ENCODE peak calls at places on chromosomes 12 and 14, in nine cellular contexts. A is NCI-H2171, D is OCI-M1, G is H7, S is suprapubic skin, I is breast epithelium, B is NCI-H1436, Y is ELF-1, W is SHP77. U is an unnamed sample.

GRCh38 chr12:12405882-12406281 is 49.0 kb downstream of the BORCS5 start:
- DNase-seq in A (no peak), D (no peak), G (no peak), S (no peak), I (peak), B (no peak), Y (no peak), W (no peak), U (no peak)

GRCh38 chr12:52300796-52301691 is 9.7 kb upstream of the KRT81 start:
- DNase-seq in A (no peak), D (no peak), G (peak), S (no peak), I (no peak), B (no peak), Y (peak), W (no peak), U (no peak)

GRCh38 chr12:48159976-48160525 is 2.7 kb upstream of the ASB8 start:
- DNase-seq in A (no peak), D (no peak), G (no peak), S (no peak), I (no peak), B (no peak), Y (no peak), W (no peak), U (no peak)

GRCh38 chr14:65134651-65135579 is 32.6 kb upstream of the MAX start:
- DNase-seq in A (peak), D (no peak), G (no peak), S (peak), I (no peak), B (no peak), Y (no peak), W (no peak), U (no peak)

GRCh38 chr14:41403360-41403759 is 203.3 kb upstream of the LRFN5 start:
- DNase-seq in A (no peak), D (no peak), G (no peak), S (no peak), I (no peak), B (no peak), Y (peak), W (no peak), U (no peak)

GRCh38 chr14:101072945-101073597 is 169.5 kb upstream of the RTL1 start:
- DNase-seq in A (peak), D (peak), G (peak), S (peak), I (peak), B (peak), Y (peak), W (peak), U (peak)

GRCh38 chr14:48842785-48843184 is 743.4 kb downstream of the RPS29 start:
- DNase-seq in A (no peak), D (no peak), G (no peak), S (no peak), I (no peak), B (no peak), Y (no peak), W (no peak), U (no peak)

GRCh38 chr12:75661927-75662326 is 150.5 kb upstream of the KRR1 start:
- DNase-seq in A (no peak), D (no peak), G (no peak), S (no peak), I (no peak), B (no peak), Y (no peak), W (no peak), U (no peak)

GRCh38 chr14:55303646-55304277 is 32.5 kb downstream of the FBXO34 start:
- DNase-seq in A (no peak), D (peak), G (no peak), S (no peak), I (no peak), B (no peak), Y (no peak), W (no peak), U (no peak)

GRCh38 chr12:86772688-86773087 is 516.5 kb upstream of the MGAT4C start:
- DNase-seq in A (no peak), D (no peak), G (no peak), S (no peak), I (no peak), B (no peak), Y (no peak), W (no peak), U (no peak)

GRCh38 chr14:93430889-93431670 is at the start of gene UNC79:
- DNase-seq in A (peak), D (no peak), G (peak), S (no peak), I (no peak), B (peak), Y (peak), W (peak), U (no peak)

GRCh38 chr12:16165506-16165905 is 112.0 kb downstream of the SLC15A5 start:
- DNase-seq in A (peak), D (peak), G (peak), S (no peak), I (no peak), B (peak), Y (peak), W (peak), U (no peak)

GRCh38 chr12:115383668-115384067 is 699.7 kb upstream of the TBX3 start:
- DNase-seq in A (no peak), D (no peak), G (no peak), S (no peak), I (peak), B (no peak), Y (no peak), W (no peak), U (peak)

U was measured in esophagus muscularis mucosa.